ENCODE peak calls at places on chromosomes 16 and 17, in six cellular contexts. B is adrenal gland, I is lung, V is hepatocyte, K is esophagus squamous epithelium, D is body of pancreas. P is an unnamed sample. For H3K4me1, the result is how much of the 10 kb centered on the place peaks cover.

GRCh38 chr17:66040402-66040801 is 151.5 kb downstream of the CEP112 start:
- DNase-seq in V (no peak), B (no peak), K (no peak), D (no peak), I (no peak), P (no peak)

GRCh38 chr16:1057252-1057932 is 15.2 kb upstream of the SSTR5 start:
- DNase-seq in K (no peak), B (peak), V (peak), D (peak), I (no peak), P (peak)

GRCh38 chr16:13120091-13120490 is 218.7 kb downstream of the SHISA9 start:
- DNase-seq in K (no peak), V (no peak), B (no peak), D (no peak), I (no peak), P (no peak)

GRCh38 chr17:29292992-29293889 is 707 bp downstream of the NUFIP2 start:
- DNase-seq in V (peak), K (no peak), B (peak), D (peak), I (peak), P (peak)

GRCh38 chr17:75540923-75541503 is 15.5 kb downstream of the LLGL2 start:
- DNase-seq in K (no peak), D (no peak), B (no peak), I (no peak), V (no peak), P (no peak)

GRCh38 chr17:41444640-41445039 is 3.9 kb upstream of the KRT38 start:
- DNase-seq in V (no peak), D (no peak), I (no peak), B (no peak), K (no peak), P (no peak)

GRCh38 chr16:74896389-74897370 is 88.2 kb downstream of the WDR59 start:
- DNase-seq in V (no peak), K (no peak), B (peak), D (no peak), I (no peak), P (no peak)

GRCh38 chr17:7266784-7267183 is 4.5 kb upstream of the CLDN7 start:
- DNase-seq in B (no peak), K (no peak), V (peak), D (no peak), I (no peak), P (no peak)

GRCh38 chr17:7809086-7809790 is 24.8 kb upstream of the KDM6B start:
- DNase-seq in B (no peak), D (no peak), V (no peak), K (no peak), I (no peak), P (no peak)

GRCh38 chr17:27565874-27566672 is 64.9 kb upstream of the LGALS9 start:
- DNase-seq in B (no peak), I (no peak), K (no peak), D (no peak), V (no peak), P (no peak)

GRCh38 chr16:12467418-12468210 is 336.1 kb downstream of the CPPED1 start:
- DNase-seq in I (no peak), K (no peak), V (no peak), B (no peak), D (no peak), P (no peak)

GRCh38 chr16:29994613-29995329 is 646 bp downstream of the HIRIP3 start:
- DNase-seq in V (no peak), I (peak), K (no peak), B (no peak), D (peak), P (peak)

GRCh38 chr16:70738083-70738977 is 52.5 kb upstream of the MTSS2 start:
- DNase-seq in B (peak), I (peak), V (peak), D (no peak), K (no peak), P (no peak)

GRCh38 chr16:24816688-24817087 is 29.1 kb upstream of the SLC5A11 start:
- DNase-seq in B (peak), D (no peak), I (no peak), V (no peak), K (no peak), P (no peak)

GRCh38 chr17:50198026-50198669 is 3.3 kb downstream of the COL1A1 start:
- DNase-seq in B (peak), K (no peak), D (peak), I (peak), V (peak), P (peak)

GRCh38 chr17:3988297-3989120 is 24.3 kb upstream of the ATP2A3 start:
- DNase-seq in I (no peak), B (no peak), D (no peak), V (no peak), K (no peak), P (no peak)

GRCh38 chr17:73338050-73338491 is 26.3 kb upstream of the CDC42EP4 start:
- DNase-seq in D (no peak), B (peak), V (no peak), K (no peak), I (no peak), P (no peak)

GRCh38 chr17:15954222-15954621 is 9.3 kb downstream of the ADORA2B start:
- DNase-seq in D (peak), V (no peak), I (no peak), B (no peak), K (no peak), P (no peak)

GRCh38 chr17:77110006-77110374 is 30.8 kb upstream of the SEC14L1 start:
- DNase-seq in D (no peak), V (no peak), B (no peak), K (no peak), I (no peak), P (no peak)

GRCh38 chr17:72173475-72174116 is 52.8 kb downstream of the SOX9 start:
- DNase-seq in K (no peak), D (peak), B (no peak), I (no peak), V (no peak), P (no peak)

GRCh38 chr17:32142857-32143524 is 689 bp downstream of the RHOT1 start:
- DNase-seq in I (peak), V (peak), K (no peak), D (peak), B (peak), P (peak)

GRCh38 chr16:87314990-87315420 is 2.2 kb downstream of the C16orf95 start:
- DNase-seq in K (no peak), I (no peak), B (no peak), D (no peak), V (no peak), P (no peak)

GRCh38 chr17:60165976-60166375 is 16.2 kb downstream of the CA4 start:
- DNase-seq in V (peak), I (no peak), K (no peak), B (no peak), D (no peak), P (peak)

GRCh38 chr16:1918312-1918889 is at the start of gene HS3ST6:
- DNase-seq in D (no peak), K (no peak), V (no peak), I (no peak), B (no peak), P (no peak)

GRCh38 chr17:282000-282911 is 70.4 kb downstream of the RPH3AL start:
- DNase-seq in D (peak), I (no peak), B (peak), K (no peak), V (no peak), P (no peak)

GRCh38 chr16:1941924-1942809 is 832 bp downstream of the MSRB1 start:
- DNase-seq in I (peak), V (no peak), D (peak), K (no peak), B (no peak), P (peak)

GRCh38 chr17:51257150-51258081 is 2.4 kb downstream of the MBTD1 start:
- DNase-seq in B (no peak), D (no peak), V (no peak), K (no peak), I (no peak), P (no peak)

GRCh38 chr17:1553354-1554266 is 9.0 kb downstream of the PITPNA start:
- DNase-seq in K (no peak), I (no peak), B (no peak), D (no peak), V (no peak), P (no peak)

GRCh38 chr17:1558401-1558800 is 4.2 kb downstream of the PITPNA start:
- DNase-seq in B (no peak), D (no peak), I (no peak), K (no peak), V (no peak), P (no peak)

GRCh38 chr17:1557355-1558095 is 5.1 kb downstream of the PITPNA start:
- DNase-seq in B (no peak), D (no peak), K (no peak), I (no peak), V (peak), P (peak)

GRCh38 chr17:1554751-1555617 is 7.6 kb downstream of the PITPNA start:
- DNase-seq in I (no peak), V (no peak), D (no peak), K (no peak), B (no peak), P (no peak)

GRCh38 chr17:1555618-1556471 is 6.7 kb downstream of the PITPNA start:
- DNase-seq in B (no peak), K (no peak), V (no peak), D (no peak), I (peak), P (peak)
- H3K4me1 ChIP-seq in B (under half), K (half or more), V (under half), D (under half), I (under half), P (under half)

DNA sequence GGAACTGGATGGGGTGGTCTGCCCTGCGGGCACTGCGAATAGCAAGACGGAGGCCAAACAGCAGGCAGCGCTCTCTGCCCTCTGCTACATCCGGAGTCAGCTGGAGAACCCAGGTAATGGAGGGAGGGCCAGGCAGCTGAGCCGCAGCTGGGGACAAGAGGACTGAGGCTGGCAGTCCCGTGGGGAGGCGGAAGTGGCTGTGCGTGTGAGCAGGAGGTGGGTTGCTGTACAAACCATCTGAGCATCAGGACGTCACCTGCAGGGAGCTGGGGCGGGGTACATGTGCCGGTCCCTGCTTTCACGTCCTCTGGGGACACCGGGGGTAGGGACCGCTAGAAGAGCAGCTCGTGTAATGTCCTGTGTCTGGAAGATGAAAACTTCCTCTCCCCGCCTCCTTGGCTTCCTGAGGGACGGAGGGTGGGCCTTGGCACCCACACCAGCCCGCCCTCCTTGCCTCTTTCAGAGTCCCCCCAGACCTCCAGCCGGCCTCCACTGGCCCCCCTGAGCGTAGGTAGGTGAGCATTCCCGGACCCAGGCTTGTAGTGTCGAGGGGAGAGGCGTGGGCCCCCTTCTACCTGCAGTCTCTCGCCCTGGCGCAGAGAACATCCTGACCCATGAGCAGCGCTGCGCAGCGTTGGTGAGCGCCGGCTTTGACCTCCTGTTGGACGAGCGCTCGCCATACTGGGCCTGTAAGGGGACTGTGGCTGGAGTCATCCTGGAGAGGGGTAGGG is 3.7 kb downstream of the ADAD2 start:
- DNase-seq in K (no peak), V (peak), D (no peak), B (peak), I (no peak), P (no peak)
- TF ChIP-seq CTCF in K (no peak), V (no peak), D (no peak), B (no peak), I (no peak), P (no peak)

DNA sequence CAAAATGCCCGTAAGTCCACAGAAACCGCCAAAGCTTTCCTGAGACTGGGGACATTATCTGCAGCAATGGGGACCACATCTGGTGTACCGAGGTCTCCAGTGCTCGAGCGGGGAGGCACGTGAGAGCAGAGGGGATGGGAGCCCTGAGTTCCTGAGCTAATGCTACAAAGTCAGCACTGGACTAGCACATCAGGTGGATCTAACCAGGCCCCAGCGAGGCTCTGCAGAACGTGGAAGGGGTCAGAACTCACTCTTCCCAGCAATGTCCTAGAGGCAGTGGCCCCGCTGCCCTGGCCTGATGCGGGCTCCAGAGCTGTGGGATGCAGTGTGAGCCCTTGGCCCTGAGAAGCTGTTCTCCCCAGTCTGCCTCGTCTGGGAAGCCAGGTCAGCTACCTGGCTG is 39.9 kb upstream of the SLC38A10 start:
- DNase-seq in I (no peak), V (no peak), K (no peak), D (no peak), B (no peak), P (no peak)
- H3K4me1 ChIP-seq in I (under half), V (half or more), K (half or more), D (half or more), B (under half), P (under half)

GRCh38 chr16:57958544-57958943 is 12.4 kb downstream of the CNGB1 start:
- DNase-seq in K (no peak), V (no peak), D (no peak), B (no peak), I (no peak), P (no peak)

GRCh38 chr16:57956270-57956808 is 14.6 kb downstream of the CNGB1 start:
- DNase-seq in B (no peak), V (no peak), I (no peak), D (no peak), K (no peak), P (no peak)

GRCh38 chr16:57959121-57959520 is 11.8 kb downstream of the CNGB1 start:
- DNase-seq in D (no peak), B (no peak), V (no peak), I (no peak), K (no peak), P (no peak)

GRCh38 chr16:57956924-57957323 is 14.0 kb downstream of the CNGB1 start:
- DNase-seq in B (no peak), K (no peak), I (no peak), V (no peak), D (no peak), P (no peak)

GRCh38 chr16:57957396-57958392 is 13.2 kb downstream of the CNGB1 start:
- DNase-seq in K (no peak), B (no peak), I (no peak), D (no peak), V (no peak), P (no peak)
- TF ChIP-seq CTCF in K (no peak), B (no peak), I (no peak), D (no peak), V (no peak), P (no peak)

GRCh38 chr17:45405250-45406086 is 27.2 kb downstream of the ARHGAP27 start:
- DNase-seq in D (peak), K (no peak), I (no peak), B (no peak), V (peak), P (peak)

GRCh38 chr17:45408611-45409421 is 23.9 kb downstream of the ARHGAP27 start:
- DNase-seq in V (no peak), B (no peak), I (no peak), K (no peak), D (no peak), P (peak)

GRCh38 chr17:45403906-45404490 is 28.7 kb downstream of the ARHGAP27 start:
- DNase-seq in D (no peak), I (no peak), K (no peak), V (no peak), B (no peak), P (no peak)

GRCh38 chr17:45404870-45405249 is 27.8 kb downstream of the ARHGAP27 start:
- DNase-seq in K (no peak), I (no peak), D (no peak), V (no peak), B (no peak), P (no peak)

GRCh38 chr17:45406107-45406506 is 26.6 kb downstream of the ARHGAP27 start:
- DNase-seq in D (no peak), K (no peak), B (no peak), V (no peak), I (no peak), P (no peak)
- H3K4me1 ChIP-seq in D (under half), K (half or more), B (under half), V (under half), I (under half), P (under half)

DNA sequence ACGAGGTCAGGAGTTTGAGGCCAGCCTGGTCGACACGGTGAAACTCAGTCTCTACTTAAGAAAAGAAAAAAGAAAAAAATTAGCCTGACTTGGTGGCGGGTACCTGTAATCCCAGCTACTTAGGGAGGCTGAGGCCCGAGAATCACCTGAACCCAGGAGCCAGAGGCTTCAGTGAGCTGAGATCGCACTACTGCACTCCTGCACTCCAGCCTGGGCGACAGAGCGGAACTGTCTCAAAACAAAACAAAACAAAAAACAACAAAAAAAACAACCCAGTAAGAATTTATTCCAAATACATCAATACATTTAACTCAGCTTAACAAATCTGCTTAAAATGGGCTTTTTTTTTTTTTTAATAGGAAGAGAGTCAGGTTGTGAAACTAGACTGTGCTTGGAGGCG is 23.3 kb downstream of the KANSL1 start:
- DNase-seq in K (no peak), I (no peak), B (no peak), V (no peak), D (no peak), P (no peak)
- TF ChIP-seq CTCF in K (no peak), I (no peak), B (no peak), V (no peak), D (no peak), P (no peak)

DNA sequence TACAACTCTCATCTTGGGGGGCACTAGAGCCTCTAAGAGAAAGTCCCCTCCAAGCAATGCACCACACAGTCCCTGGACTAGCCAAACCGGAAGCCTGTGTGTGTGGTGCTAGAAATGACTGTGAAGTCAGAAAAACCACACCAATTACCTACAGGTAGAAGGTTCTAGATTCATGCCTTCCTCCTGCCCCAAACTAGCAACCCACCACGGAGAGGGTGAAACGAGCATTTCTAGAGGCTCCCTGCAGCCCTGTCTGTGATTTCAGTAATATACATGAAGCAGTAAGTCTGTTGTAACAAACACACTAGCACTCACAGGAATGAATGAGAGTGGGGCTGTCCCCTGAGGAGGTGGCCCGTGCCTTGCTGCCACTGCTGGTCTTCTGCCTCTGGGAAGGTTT is 13.6 kb downstream of the ZFHX3 start:
- DNase-seq in V (no peak), K (no peak), I (no peak), B (no peak), D (no peak), P (no peak)
- H3K4me1 ChIP-seq in V (half or more), K (under half), I (under half), B (under half), D (half or more), P (under half)

GRCh38 chr16:17552351-17552750 is 81.6 kb upstream of the XYLT1 start:
- DNase-seq in K (no peak), V (no peak), D (no peak), B (no peak), I (no peak), P (no peak)
- TF ChIP-seq CTCF in K (no peak), V (no peak), D (no peak), B (no peak), I (no peak), P (no peak)